ENCODE peak calls at places on chromosomes 3 and 15, in ten cellular contexts. One of them, this sample, is unnamed.

GRCh38 chr3:124256599-124256998 is 264.7 kb upstream of the ROPN1 start:
- DNase-seq in cardiac muscle cell: no peak
- DNase-seq in RWPE1: no peak
- DNase-seq in CD8-positive, alpha-beta memory T cell: no peak
- DNase-seq in lung: no peak
- DNase-seq in aorta: no peak
- DNase-seq in IMR-90: no peak
- DNase-seq in fibroblast of lung: no peak
- DNase-seq in HCT116: no peak
- DNase-seq in hepatocyte: no peak
- DNase-seq in this sample: no peak

GRCh38 chr3:114686624-114687023 is 392.8 kb downstream of the TIGIT start:
- DNase-seq in cardiac muscle cell: no peak
- DNase-seq in RWPE1: no peak
- DNase-seq in CD8-positive, alpha-beta memory T cell: no peak
- DNase-seq in lung: no peak
- DNase-seq in aorta: no peak
- DNase-seq in IMR-90: no peak
- DNase-seq in fibroblast of lung: no peak
- DNase-seq in HCT116: no peak
- DNase-seq in hepatocyte: no peak
- DNase-seq in this sample: no peak

GRCh38 chr3:27224197-27224596 is 145.0 kb downstream of the NEK10 start:
- DNase-seq in cardiac muscle cell: no peak
- DNase-seq in RWPE1: no peak
- DNase-seq in CD8-positive, alpha-beta memory T cell: no peak
- DNase-seq in lung: no peak
- DNase-seq in aorta: no peak
- DNase-seq in IMR-90: peak; percentile 17
- DNase-seq in fibroblast of lung: peak; percentile 66
- DNase-seq in HCT116: no peak
- DNase-seq in hepatocyte: no peak
- DNase-seq in this sample: no peak

GRCh38 chr3:52939600-52939999 is 42.3 kb upstream of the STIMATE start:
- DNase-seq in cardiac muscle cell: no peak
- DNase-seq in RWPE1: no peak
- DNase-seq in CD8-positive, alpha-beta memory T cell: no peak
- DNase-seq in lung: no peak
- DNase-seq in aorta: no peak
- DNase-seq in IMR-90: no peak
- DNase-seq in fibroblast of lung: no peak
- DNase-seq in HCT116: no peak
- DNase-seq in hepatocyte: no peak
- DNase-seq in this sample: no peak

GRCh38 chr3:187368765-187369450 is 723 bp downstream of the RTP4 start:
- DNase-seq in cardiac muscle cell: no peak
- DNase-seq in RWPE1: peak; percentile 26
- DNase-seq in CD8-positive, alpha-beta memory T cell: peak; percentile 5
- DNase-seq in lung: no peak
- DNase-seq in aorta: no peak
- DNase-seq in IMR-90: no peak
- DNase-seq in fibroblast of lung: no peak
- DNase-seq in HCT116: no peak
- DNase-seq in hepatocyte: no peak
- DNase-seq in this sample: peak; percentile 72

GRCh38 chr15:47293763-47294162 is 423.5 kb upstream of the SEMA6D start:
- DNase-seq in cardiac muscle cell: no peak
- DNase-seq in RWPE1: no peak
- DNase-seq in CD8-positive, alpha-beta memory T cell: no peak
- DNase-seq in lung: peak; percentile 64
- DNase-seq in aorta: no peak
- DNase-seq in IMR-90: peak; percentile 95
- DNase-seq in fibroblast of lung: peak; percentile 92
- DNase-seq in HCT116: no peak
- DNase-seq in hepatocyte: peak; percentile 70
- DNase-seq in this sample: no peak

GRCh38 chr3:107824822-107825371 is 265.9 kb downstream of the CD47 start:
- DNase-seq in cardiac muscle cell: peak; percentile 20
- DNase-seq in RWPE1: no peak
- DNase-seq in CD8-positive, alpha-beta memory T cell: no peak
- DNase-seq in lung: no peak
- DNase-seq in aorta: no peak
- DNase-seq in IMR-90: no peak
- DNase-seq in fibroblast of lung: no peak
- DNase-seq in HCT116: no peak
- DNase-seq in hepatocyte: no peak
- DNase-seq in this sample: no peak

GRCh38 chr15:89971592-89971997 is 29.5 kb upstream of the ZNF710 start:
- DNase-seq in cardiac muscle cell: peak; percentile 79
- DNase-seq in RWPE1: peak; percentile 24
- DNase-seq in CD8-positive, alpha-beta memory T cell: peak; percentile 17
- DNase-seq in lung: peak; percentile 32
- DNase-seq in aorta: no peak
- DNase-seq in IMR-90: peak; percentile 52
- DNase-seq in fibroblast of lung: peak; percentile 35
- DNase-seq in HCT116: peak; percentile 70
- DNase-seq in hepatocyte: peak; percentile 79
- DNase-seq in this sample: no peak

GRCh38 chr3:185320949-185321348 is 42.0 kb upstream of the MAP3K13 start:
- DNase-seq in cardiac muscle cell: no peak
- DNase-seq in RWPE1: no peak
- DNase-seq in CD8-positive, alpha-beta memory T cell: no peak
- DNase-seq in lung: no peak
- DNase-seq in aorta: no peak
- DNase-seq in IMR-90: no peak
- DNase-seq in fibroblast of lung: no peak
- DNase-seq in HCT116: no peak
- DNase-seq in hepatocyte: no peak
- DNase-seq in this sample: no peak

GRCh38 chr3:185316740-185317407 is 46.1 kb upstream of the MAP3K13 start:
- DNase-seq in cardiac muscle cell: no peak
- DNase-seq in RWPE1: peak; percentile 44
- DNase-seq in CD8-positive, alpha-beta memory T cell: no peak
- DNase-seq in lung: no peak
- DNase-seq in aorta: no peak
- DNase-seq in IMR-90: peak; percentile 33
- DNase-seq in fibroblast of lung: peak; percentile 51
- DNase-seq in HCT116: no peak
- DNase-seq in hepatocyte: no peak
- DNase-seq in this sample: peak; percentile 88

GRCh38 chr3:185319801-185320200 is 43.1 kb upstream of the MAP3K13 start:
- DNase-seq in cardiac muscle cell: no peak
- DNase-seq in RWPE1: no peak
- DNase-seq in CD8-positive, alpha-beta memory T cell: no peak
- DNase-seq in lung: no peak
- DNase-seq in aorta: no peak
- DNase-seq in IMR-90: no peak
- DNase-seq in fibroblast of lung: no peak
- DNase-seq in HCT116: no peak
- DNase-seq in hepatocyte: no peak
- DNase-seq in this sample: no peak

GRCh38 chr3:185318136-185318535 is 44.8 kb upstream of the MAP3K13 start:
- DNase-seq in cardiac muscle cell: peak; percentile 46
- DNase-seq in RWPE1: no peak
- DNase-seq in CD8-positive, alpha-beta memory T cell: no peak
- DNase-seq in lung: no peak
- DNase-seq in aorta: no peak
- DNase-seq in IMR-90: peak; percentile 30
- DNase-seq in fibroblast of lung: peak; percentile 77
- DNase-seq in HCT116: no peak
- DNase-seq in hepatocyte: no peak
- DNase-seq in this sample: peak; percentile 79

GRCh38 chr3:185317674-185318073 is 45.3 kb upstream of the MAP3K13 start:
- DNase-seq in cardiac muscle cell: no peak
- DNase-seq in RWPE1: no peak
- DNase-seq in CD8-positive, alpha-beta memory T cell: no peak
- DNase-seq in lung: no peak
- DNase-seq in aorta: no peak
- DNase-seq in IMR-90: no peak
- DNase-seq in fibroblast of lung: peak; percentile 25
- DNase-seq in HCT116: no peak
- DNase-seq in hepatocyte: no peak
- DNase-seq in this sample: no peak
- H3K27ac ChIP-seq in cardiac muscle cell: no peak overlapping the region
- H3K27ac ChIP-seq in RWPE1: no peak overlapping the region
- H3K27ac ChIP-seq in CD8-positive, alpha-beta memory T cell: no peak overlapping the region
- H3K27ac ChIP-seq in lung: no peak overlapping the region
- H3K27ac ChIP-seq in aorta: no peak overlapping the region
- H3K27ac ChIP-seq in IMR-90: no peak overlapping the region
- H3K27ac ChIP-seq in fibroblast of lung: no peak overlapping the region
- H3K27ac ChIP-seq in HCT116: no peak overlapping the region
- H3K27ac ChIP-seq in hepatocyte: peak overlapping the region; percentile 67
- H3K27ac ChIP-seq in this sample: peak overlapping the region; percentile 97

GRCh38 chr3:197546307-197547085 is 9.3 kb downstream of the BDH1 start:
- DNase-seq in cardiac muscle cell: no peak
- DNase-seq in RWPE1: no peak
- DNase-seq in CD8-positive, alpha-beta memory T cell: no peak
- DNase-seq in lung: no peak
- DNase-seq in aorta: no peak
- DNase-seq in IMR-90: no peak
- DNase-seq in fibroblast of lung: no peak
- DNase-seq in HCT116: no peak
- DNase-seq in hepatocyte: no peak
- DNase-seq in this sample: no peak
- H3K27ac ChIP-seq in cardiac muscle cell: no peak overlapping the region
- H3K27ac ChIP-seq in RWPE1: peak overlapping the region; percentile 14
- H3K27ac ChIP-seq in CD8-positive, alpha-beta memory T cell: no peak overlapping the region
- H3K27ac ChIP-seq in lung: no peak overlapping the region
- H3K27ac ChIP-seq in aorta: no peak overlapping the region
- H3K27ac ChIP-seq in IMR-90: no peak overlapping the region
- H3K27ac ChIP-seq in fibroblast of lung: no peak overlapping the region
- H3K27ac ChIP-seq in HCT116: no peak overlapping the region
- H3K27ac ChIP-seq in hepatocyte: peak overlapping the region; percentile 72
- H3K27ac ChIP-seq in this sample: peak overlapping the region; percentile 32

GRCh38 chr3:105823149-105823866 is 45.5 kb downstream of the CBLB start:
- DNase-seq in cardiac muscle cell: no peak
- DNase-seq in RWPE1: peak; percentile 62
- DNase-seq in CD8-positive, alpha-beta memory T cell: no peak
- DNase-seq in lung: no peak
- DNase-seq in aorta: no peak
- DNase-seq in IMR-90: peak; percentile 98
- DNase-seq in fibroblast of lung: peak; percentile 99
- DNase-seq in HCT116: peak; percentile 70
- DNase-seq in hepatocyte: peak; percentile 62
- DNase-seq in this sample: peak; percentile 66

GRCh38 chr3:105822171-105823123 is 46.4 kb downstream of the CBLB start:
- DNase-seq in cardiac muscle cell: peak; percentile 28
- DNase-seq in RWPE1: no peak
- DNase-seq in CD8-positive, alpha-beta memory T cell: no peak
- DNase-seq in lung: no peak
- DNase-seq in aorta: no peak
- DNase-seq in IMR-90: no peak
- DNase-seq in fibroblast of lung: no peak
- DNase-seq in HCT116: no peak
- DNase-seq in hepatocyte: no peak
- DNase-seq in this sample: no peak

GRCh38 chr3:105824129-105824528 is 44.7 kb downstream of the CBLB start:
- DNase-seq in cardiac muscle cell: no peak
- DNase-seq in RWPE1: no peak
- DNase-seq in CD8-positive, alpha-beta memory T cell: no peak
- DNase-seq in lung: no peak
- DNase-seq in aorta: no peak
- DNase-seq in IMR-90: no peak
- DNase-seq in fibroblast of lung: no peak
- DNase-seq in HCT116: no peak
- DNase-seq in hepatocyte: no peak
- DNase-seq in this sample: no peak

GRCh38 chr3:105827101-105827634 is 41.6 kb downstream of the CBLB start:
- DNase-seq in cardiac muscle cell: no peak
- DNase-seq in RWPE1: no peak
- DNase-seq in CD8-positive, alpha-beta memory T cell: no peak
- DNase-seq in lung: no peak
- DNase-seq in aorta: no peak
- DNase-seq in IMR-90: no peak
- DNase-seq in fibroblast of lung: peak; percentile 61
- DNase-seq in HCT116: no peak
- DNase-seq in hepatocyte: no peak
- DNase-seq in this sample: no peak

DNA sequence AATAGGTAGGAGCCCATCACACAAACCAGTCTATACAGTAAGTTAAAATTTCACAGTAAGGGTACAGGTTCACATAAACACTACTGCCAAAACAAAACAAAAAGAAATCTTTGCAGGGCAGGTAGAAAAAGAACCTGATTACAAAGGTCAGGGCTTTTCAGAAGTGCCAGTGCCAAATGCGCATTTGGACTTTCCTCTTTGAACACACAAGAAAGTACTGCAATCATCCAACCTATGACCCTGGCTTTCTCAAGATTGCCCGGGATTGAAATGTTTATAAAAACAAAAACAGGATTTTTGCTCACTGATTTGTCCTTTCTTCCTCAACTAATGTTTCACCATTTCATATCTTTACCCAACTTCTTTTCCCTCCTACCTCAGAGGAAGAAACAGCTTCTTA is 47.4 kb downstream of the CBLB start:
- DNase-seq in cardiac muscle cell: no peak
- DNase-seq in RWPE1: no peak
- DNase-seq in CD8-positive, alpha-beta memory T cell: no peak
- DNase-seq in lung: no peak
- DNase-seq in aorta: no peak
- DNase-seq in IMR-90: no peak
- DNase-seq in fibroblast of lung: no peak
- DNase-seq in HCT116: no peak
- DNase-seq in hepatocyte: peak; percentile 23
- DNase-seq in this sample: no peak
- H3K27ac ChIP-seq in cardiac muscle cell: peak overlapping the region; percentile 84
- H3K27ac ChIP-seq in RWPE1: no peak overlapping the region
- H3K27ac ChIP-seq in CD8-positive, alpha-beta memory T cell: no peak overlapping the region
- H3K27ac ChIP-seq in lung: peak overlapping the region; percentile 78
- H3K27ac ChIP-seq in aorta: no peak overlapping the region
- H3K27ac ChIP-seq in IMR-90: no peak overlapping the region
- H3K27ac ChIP-seq in fibroblast of lung: no peak overlapping the region
- H3K27ac ChIP-seq in HCT116: no peak overlapping the region
- H3K27ac ChIP-seq in hepatocyte: peak overlapping the region; percentile 7
- H3K27ac ChIP-seq in this sample: no peak overlapping the region

GRCh38 chr15:75460646-75461045 is 9.2 kb upstream of the SIN3A start:
- DNase-seq in cardiac muscle cell: no peak
- DNase-seq in RWPE1: no peak
- DNase-seq in CD8-positive, alpha-beta memory T cell: no peak
- DNase-seq in lung: no peak
- DNase-seq in aorta: no peak
- DNase-seq in IMR-90: no peak
- DNase-seq in fibroblast of lung: no peak
- DNase-seq in HCT116: no peak
- DNase-seq in hepatocyte: peak; percentile 47
- DNase-seq in this sample: no peak
- H3K27ac ChIP-seq in cardiac muscle cell: no peak overlapping the region
- H3K27ac ChIP-seq in RWPE1: no peak overlapping the region
- H3K27ac ChIP-seq in CD8-positive, alpha-beta memory T cell: no peak overlapping the region
- H3K27ac ChIP-seq in lung: no peak overlapping the region
- H3K27ac ChIP-seq in aorta: no peak overlapping the region
- H3K27ac ChIP-seq in IMR-90: no peak overlapping the region
- H3K27ac ChIP-seq in fibroblast of lung: no peak overlapping the region
- H3K27ac ChIP-seq in HCT116: no peak overlapping the region
- H3K27ac ChIP-seq in hepatocyte: peak overlapping the region; percentile 86
- H3K27ac ChIP-seq in this sample: no peak overlapping the region